ENCODE peak calls at places on chromosomes 4 and X, in eight cellular contexts. H is H9, T is H7, P is NT2/D1, U is left lung, J is K562, Z is stomach, O is left ventricle myocardium inferior. E is an unnamed sample.

GRCh38 chrX:152905081-152905420 is 7.2 kb downstream of the ZNF185 start:
- DNase-seq in H (no peak), T (no peak), P (no peak), U (no peak), J (no peak), Z (no peak), O (no peak), E (no peak)

GRCh38 chr4:55820260-55820659 is 670 bp downstream of the EXOC1L start:
- DNase-seq in H (no peak), T (no peak), P (no peak), U (no peak), J (no peak), Z (no peak), O (no peak), E (no peak)

GRCh38 chr4:39715788-39716187 is 17.9 kb downstream of the UBE2K start:
- DNase-seq in H (no peak), T (no peak), P (no peak), U (no peak), J (no peak), Z (no peak), O (no peak), E (no peak)

GRCh38 chr4:153204247-153205027 is at the start of gene TRIM2:
- DNase-seq in H (peak; percentile 88), T (peak; percentile 63), P (no peak), U (no peak), J (peak; percentile 73), Z (peak; percentile 93), O (peak; percentile 68), E (peak; percentile 78)

GRCh38 chr4:48767055-48767454 is 13.0 kb downstream of the FRYL start:
- DNase-seq in H (no peak), T (no peak), P (no peak), U (no peak), J (peak; percentile 26), Z (no peak), O (no peak), E (no peak)

GRCh38 chr4:140103676-140104075 is 50.3 kb downstream of the MAML3 start:
- DNase-seq in H (no peak), T (no peak), P (no peak), U (no peak), J (no peak), Z (no peak), O (no peak), E (no peak)

GRCh38 chr4:15649914-15650545 is 5.1 kb downstream of the FBXL5 start:
- DNase-seq in H (peak; percentile 54), T (peak; percentile 59), P (peak; percentile 43), U (no peak), J (peak; percentile 87), Z (no peak), O (no peak), E (peak; percentile 64)

GRCh38 chrX:54564942-54565341 is 34.9 kb downstream of the GNL3L start:
- DNase-seq in H (no peak), T (no peak), P (no peak), U (no peak), J (no peak), Z (no peak), O (no peak), E (no peak)

GRCh38 chr4:2879026-2879425 is 35.4 kb downstream of the ADD1 start:
- DNase-seq in H (no peak), T (no peak), P (no peak), U (no peak), J (no peak), Z (no peak), O (no peak), E (peak; percentile 89)

GRCh38 chrX:9786839-9787635 is 808 bp downstream of the SHROOM2 start:
- DNase-seq in H (no peak), T (peak; percentile 90), P (no peak), U (no peak), J (no peak), Z (no peak), O (no peak), E (peak; percentile 15)

GRCh38 chr4:94135701-94136100 is 72.0 kb upstream of the SMARCAD1 start:
- DNase-seq in H (no peak), T (no peak), P (no peak), U (no peak), J (no peak), Z (no peak), O (no peak), E (no peak)

GRCh38 chr4:81314897-81315470 is 100.0 kb upstream of the PRKG2 start:
- DNase-seq in H (no peak), T (no peak), P (no peak), U (no peak), J (no peak), Z (no peak), O (no peak), E (no peak)

GRCh38 chrX:147476008-147476407 is 435.7 kb upstream of the FMR1 start:
- DNase-seq in H (no peak), T (peak; percentile 4), P (peak; percentile 3), U (no peak), J (peak; percentile 3), Z (no peak), O (no peak), E (no peak)

GRCh38 chr4:89657931-89658700 is 178.8 kb downstream of the SNCA start:
- DNase-seq in H (no peak), T (no peak), P (no peak), U (no peak), J (peak; percentile 4), Z (no peak), O (no peak), E (no peak)

DNA sequence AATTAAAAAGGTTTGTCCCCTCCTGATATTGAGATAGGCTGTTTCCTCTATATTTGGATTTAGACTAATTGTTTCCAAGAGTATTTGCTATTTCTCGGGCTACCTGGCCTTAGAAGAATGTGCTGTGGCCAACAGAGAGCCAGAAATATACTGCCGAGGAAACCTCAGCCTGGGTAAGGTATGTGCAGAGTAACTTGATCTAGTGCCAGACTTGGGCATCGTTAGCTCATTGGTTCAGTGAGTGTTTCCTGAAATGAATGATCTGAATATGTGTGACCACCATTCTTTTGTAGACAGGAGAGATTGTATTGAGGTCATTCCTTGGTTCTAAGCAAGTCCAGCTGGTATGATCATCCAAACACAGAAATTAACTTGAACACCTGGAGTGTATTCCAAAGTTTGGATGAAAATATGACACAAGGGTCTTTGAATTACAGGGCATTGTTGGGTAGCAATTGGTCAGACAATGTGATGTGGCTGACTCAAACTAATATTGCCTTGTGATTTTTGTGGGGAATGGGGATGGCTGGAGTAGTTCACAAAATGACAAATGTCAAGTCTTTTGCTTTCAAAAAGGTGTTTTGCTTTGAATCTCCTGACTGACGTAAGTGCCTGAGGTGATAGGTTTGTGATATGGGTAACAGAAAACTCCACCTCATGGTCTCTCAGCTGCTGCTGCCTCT is 100.2 kb upstream of the CXCL13 start:
- DNase-seq in H (no peak), T (no peak), P (no peak), U (no peak), J (no peak), Z (no peak), O (no peak), E (no peak)
- H3K27me3 ChIP-seq in H (no peaks in the 10 kb centered on the region), T (no peaks in the 10 kb centered on the region), P (no peaks in the 10 kb centered on the region), U (no peaks in the 10 kb centered on the region), J (no peaks in the 10 kb centered on the region), Z (no peaks in the 10 kb centered on the region), O (no peaks in the 10 kb centered on the region), E (peaks cover 10% of the 10 kb centered on the region)

DNA sequence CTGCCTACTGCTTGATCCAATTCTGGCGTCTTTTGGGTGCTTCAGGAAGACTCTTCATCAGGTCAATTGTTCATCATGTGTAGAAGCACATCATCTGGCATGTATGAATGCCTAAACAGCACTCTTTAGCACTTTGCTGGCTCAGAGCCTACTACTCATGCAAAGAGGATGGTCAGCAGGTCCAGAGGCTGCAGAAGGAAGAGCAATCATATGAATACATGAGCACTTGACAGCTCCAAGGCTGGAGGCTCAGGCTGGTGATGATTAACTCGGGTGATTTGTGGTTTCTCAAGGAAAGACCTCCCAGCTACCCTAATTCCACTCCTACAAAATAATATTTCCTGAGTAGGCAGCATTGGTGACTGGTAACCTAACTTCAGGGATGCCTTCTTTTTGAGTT is 103.8 kb upstream of the CXCL13 start:
- DNase-seq in H (no peak), T (no peak), P (no peak), U (no peak), J (no peak), Z (no peak), O (no peak), E (no peak)
- H3K27me3 ChIP-seq in H (no peaks in the 10 kb centered on the region), T (no peaks in the 10 kb centered on the region), P (no peaks in the 10 kb centered on the region), U (no peaks in the 10 kb centered on the region), J (no peaks in the 10 kb centered on the region), Z (no peaks in the 10 kb centered on the region), O (no peaks in the 10 kb centered on the region), E (no peaks in the 10 kb centered on the region)

GRCh38 chrX:125295337-125295736 is 24.3 kb upstream of the TEX13C start:
- DNase-seq in H (no peak), T (no peak), P (no peak), U (no peak), J (no peak), Z (no peak), O (no peak), E (no peak)

GRCh38 chrX:125293792-125294780 is 25.6 kb upstream of the TEX13C start:
- DNase-seq in H (no peak), T (no peak), P (no peak), U (no peak), J (no peak), Z (no peak), O (no peak), E (no peak)

DNA sequence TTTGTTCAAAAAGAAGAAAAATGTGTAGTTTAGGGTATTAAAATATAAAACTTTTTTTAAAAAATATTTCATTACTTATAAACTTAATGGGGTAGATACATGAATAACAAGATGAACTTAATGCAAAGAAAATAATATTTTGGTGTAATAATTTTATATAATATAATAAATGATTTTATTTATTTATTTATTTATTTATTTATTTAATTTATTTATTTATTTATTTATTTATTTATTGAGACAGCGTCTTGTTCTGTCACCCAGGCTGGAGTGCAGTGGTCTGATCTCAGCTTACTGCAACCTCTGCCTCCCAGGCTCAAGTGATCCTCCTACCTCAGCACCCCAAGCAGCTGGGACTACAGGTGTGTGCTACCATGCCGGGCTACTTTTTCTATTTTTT is 20.8 kb upstream of the TEX13C start:
- DNase-seq in H (no peak), T (no peak), P (no peak), U (no peak), J (no peak), Z (no peak), O (no peak), E (no peak)
- H3K27me3 ChIP-seq in H (no peaks in the 10 kb centered on the region), T (no peaks in the 10 kb centered on the region), P (no peaks in the 10 kb centered on the region), U (no peaks in the 10 kb centered on the region), J (no peaks in the 10 kb centered on the region), Z (no peaks in the 10 kb centered on the region), O (no peaks in the 10 kb centered on the region), E (peaks cover 23% of the 10 kb centered on the region)

GRCh38 chr4:126757219-126757618 is 875.5 kb upstream of the INTU start:
- DNase-seq in H (no peak), T (no peak), P (no peak), U (no peak), J (no peak), Z (no peak), O (no peak), E (no peak)

GRCh38 chr4:126752702-126753101 is 880.1 kb upstream of the INTU start:
- DNase-seq in H (no peak), T (no peak), P (no peak), U (no peak), J (no peak), Z (no peak), O (no peak), E (no peak)

GRCh38 chr4:126758493-126758892 is 874.3 kb upstream of the INTU start:
- DNase-seq in H (no peak), T (no peak), P (no peak), U (no peak), J (no peak), Z (no peak), O (no peak), E (no peak)

GRCh38 chr4:126753592-126753991 is 879.2 kb upstream of the INTU start:
- DNase-seq in H (no peak), T (no peak), P (no peak), U (no peak), J (no peak), Z (no peak), O (no peak), E (no peak)

GRCh38 chr4:126756050-126756809 is 876.5 kb upstream of the INTU start:
- DNase-seq in H (no peak), T (no peak), P (no peak), U (no peak), J (no peak), Z (no peak), O (no peak), E (no peak)
- H3K27me3 ChIP-seq in H (no peaks in the 10 kb centered on the region), T (no peaks in the 10 kb centered on the region), P (no peaks in the 10 kb centered on the region), U (no peaks in the 10 kb centered on the region), J (no peaks in the 10 kb centered on the region), Z (no peaks in the 10 kb centered on the region), O (no peaks in the 10 kb centered on the region), E (no peaks in the 10 kb centered on the region)

E was measured in WERI-Rb-1.